ENCODE peak calls at places on chromosomes 6 and 20, in six cellular contexts. One of them, this sample, is unnamed.
A peak's percentile ranks its signal among the peaks of the same experiment; 100 is the strongest.

GRCh38 chr20:55200317-55200716 is 724.9 kb downstream of the DOK5 start:
- DNase-seq in T-helper 2 cell: no peak
- DNase-seq in naive B cell: no peak
- DNase-seq in amniotic stem cell: no peak
- DNase-seq in posterior cingulate gyrus: no peak
- DNase-seq in HEK293T: no peak
- DNase-seq in this sample: no peak

GRCh38 chr6:39614393-39614792 is 110.8 kb downstream of the KIF6 start:
- DNase-seq in T-helper 2 cell: no peak
- DNase-seq in naive B cell: no peak
- DNase-seq in amniotic stem cell: no peak
- DNase-seq in posterior cingulate gyrus: no peak
- DNase-seq in HEK293T: no peak
- DNase-seq in this sample: no peak

GRCh38 chr6:85797993-85798392 is 155.3 kb upstream of the SYNCRIP start:
- DNase-seq in T-helper 2 cell: no peak
- DNase-seq in naive B cell: no peak
- DNase-seq in amniotic stem cell: no peak
- DNase-seq in posterior cingulate gyrus: no peak
- DNase-seq in HEK293T: no peak
- DNase-seq in this sample: no peak

GRCh38 chr6:103729658-103730057 is 1130.1 kb downstream of the HACE1 start:
- DNase-seq in T-helper 2 cell: no peak
- DNase-seq in naive B cell: no peak
- DNase-seq in amniotic stem cell: no peak
- DNase-seq in posterior cingulate gyrus: no peak
- DNase-seq in HEK293T: no peak
- DNase-seq in this sample: no peak

GRCh38 chr20:35010405-35011192 is 54.9 kb downstream of the MYH7B start:
- DNase-seq in T-helper 2 cell: no peak
- DNase-seq in naive B cell: no peak
- DNase-seq in amniotic stem cell: no peak
- DNase-seq in posterior cingulate gyrus: peak; percentile 0
- DNase-seq in HEK293T: no peak
- DNase-seq in this sample: no peak

GRCh38 chr6:154229796-154230195 is 126.8 kb downstream of the IPCEF1 start:
- DNase-seq in T-helper 2 cell: no peak
- DNase-seq in naive B cell: no peak
- DNase-seq in amniotic stem cell: no peak
- DNase-seq in posterior cingulate gyrus: no peak
- DNase-seq in HEK293T: no peak
- DNase-seq in this sample: no peak

GRCh38 chr20:60138263-60139127 is 180.3 kb downstream of the CDH26 start:
- DNase-seq in T-helper 2 cell: peak; percentile 15
- DNase-seq in naive B cell: peak; percentile 20
- DNase-seq in amniotic stem cell: no peak
- DNase-seq in posterior cingulate gyrus: peak; percentile 36
- DNase-seq in HEK293T: peak; percentile 60
- DNase-seq in this sample: no peak

GRCh38 chr6:31663961-31664789 is 622 bp downstream of the GPANK1 start:
- DNase-seq in T-helper 2 cell: no peak
- DNase-seq in naive B cell: no peak
- DNase-seq in amniotic stem cell: peak; percentile 47
- DNase-seq in posterior cingulate gyrus: no peak
- DNase-seq in HEK293T: no peak
- DNase-seq in this sample: no peak

GRCh38 chr6:152356659-152357058 is 280.5 kb downstream of the SYNE1 start:
- DNase-seq in T-helper 2 cell: no peak
- DNase-seq in naive B cell: no peak
- DNase-seq in amniotic stem cell: no peak
- DNase-seq in posterior cingulate gyrus: no peak
- DNase-seq in HEK293T: peak; percentile 52
- DNase-seq in this sample: no peak

GRCh38 chr20:25199473-25200265 is 4.2 kb downstream of the ENTPD6 start:
- DNase-seq in T-helper 2 cell: no peak
- DNase-seq in naive B cell: no peak
- DNase-seq in amniotic stem cell: no peak
- DNase-seq in posterior cingulate gyrus: no peak
- DNase-seq in HEK293T: no peak
- DNase-seq in this sample: no peak

GRCh38 chr20:23880426-23880825 is 878 bp upstream of the CST5 start:
- DNase-seq in T-helper 2 cell: no peak
- DNase-seq in naive B cell: no peak
- DNase-seq in amniotic stem cell: no peak
- DNase-seq in posterior cingulate gyrus: no peak
- DNase-seq in HEK293T: no peak
- DNase-seq in this sample: no peak

GRCh38 chr6:113530769-113531168 is 326.4 kb upstream of the MARCKS start:
- DNase-seq in T-helper 2 cell: no peak
- DNase-seq in naive B cell: no peak
- DNase-seq in amniotic stem cell: peak; percentile 54
- DNase-seq in posterior cingulate gyrus: no peak
- DNase-seq in HEK293T: no peak
- DNase-seq in this sample: no peak

GRCh38 chr20:32971703-32972161 is 32.5 kb downstream of the SUN5 start:
- DNase-seq in T-helper 2 cell: no peak
- DNase-seq in naive B cell: no peak
- DNase-seq in amniotic stem cell: no peak
- DNase-seq in posterior cingulate gyrus: no peak
- DNase-seq in HEK293T: no peak
- DNase-seq in this sample: no peak

GRCh38 chr6:139249387-139249786 is 42.4 kb downstream of the TXLNB start:
- DNase-seq in T-helper 2 cell: no peak
- DNase-seq in naive B cell: no peak
- DNase-seq in amniotic stem cell: no peak
- DNase-seq in posterior cingulate gyrus: no peak
- DNase-seq in HEK293T: no peak
- DNase-seq in this sample: no peak

GRCh38 chr20:56542489-56543020 is 9.5 kb downstream of the FAM209B start:
- DNase-seq in T-helper 2 cell: no peak
- DNase-seq in naive B cell: no peak
- DNase-seq in amniotic stem cell: no peak
- DNase-seq in posterior cingulate gyrus: no peak
- DNase-seq in HEK293T: no peak
- DNase-seq in this sample: no peak

GRCh38 chr6:35291491-35291890 is 6.1 kb upstream of the DEF6 start:
- DNase-seq in T-helper 2 cell: no peak
- DNase-seq in naive B cell: no peak
- DNase-seq in amniotic stem cell: no peak
- DNase-seq in posterior cingulate gyrus: no peak
- DNase-seq in HEK293T: no peak
- DNase-seq in this sample: no peak

GRCh38 chr6:35796236-35796635 is 887 bp downstream of the CLPS start:
- DNase-seq in T-helper 2 cell: no peak
- DNase-seq in naive B cell: no peak
- DNase-seq in amniotic stem cell: no peak
- DNase-seq in posterior cingulate gyrus: no peak
- DNase-seq in HEK293T: no peak
- DNase-seq in this sample: no peak

GRCh38 chr20:21357851-21358250 is 39.5 kb downstream of the NKX2-4 start:
- DNase-seq in T-helper 2 cell: no peak
- DNase-seq in naive B cell: no peak
- DNase-seq in amniotic stem cell: no peak
- DNase-seq in posterior cingulate gyrus: no peak
- DNase-seq in HEK293T: no peak
- DNase-seq in this sample: no peak

GRCh38 chr6:118652051-118652699 is 784 bp upstream of the CEP85L start:
- DNase-seq in T-helper 2 cell: no peak
- DNase-seq in naive B cell: no peak
- DNase-seq in amniotic stem cell: no peak
- DNase-seq in posterior cingulate gyrus: no peak
- DNase-seq in HEK293T: peak; percentile 18
- DNase-seq in this sample: no peak

GRCh38 chr20:42483694-42484303 is 705.9 kb downstream of the PTPRT start:
- DNase-seq in T-helper 2 cell: no peak
- DNase-seq in naive B cell: no peak
- DNase-seq in amniotic stem cell: no peak
- DNase-seq in posterior cingulate gyrus: no peak
- DNase-seq in HEK293T: peak; percentile 59
- DNase-seq in this sample: no peak

GRCh38 chr6:154414021-154414813 is 57.6 kb upstream of the IPCEF1 start:
- DNase-seq in T-helper 2 cell: no peak
- DNase-seq in naive B cell: no peak
- DNase-seq in amniotic stem cell: no peak
- DNase-seq in posterior cingulate gyrus: no peak
- DNase-seq in HEK293T: no peak
- DNase-seq in this sample: no peak

GRCh38 chr6:7833753-7834075 is 76.9 kb downstream of the TXNDC5 start:
- DNase-seq in T-helper 2 cell: no peak
- DNase-seq in naive B cell: no peak
- DNase-seq in amniotic stem cell: no peak
- DNase-seq in posterior cingulate gyrus: no peak
- DNase-seq in HEK293T: no peak
- DNase-seq in this sample: no peak

GRCh38 chr6:9020001-9020400 is 584.7 kb upstream of the SLC35B3 start:
- DNase-seq in T-helper 2 cell: no peak
- DNase-seq in naive B cell: no peak
- DNase-seq in amniotic stem cell: no peak
- DNase-seq in posterior cingulate gyrus: no peak
- DNase-seq in HEK293T: no peak
- DNase-seq in this sample: no peak

GRCh38 chr6:5173862-5174643 is 86.7 kb downstream of the LYRM4 start:
- DNase-seq in T-helper 2 cell: peak; percentile 31
- DNase-seq in naive B cell: peak; percentile 19
- DNase-seq in amniotic stem cell: no peak
- DNase-seq in posterior cingulate gyrus: no peak
- DNase-seq in HEK293T: no peak
- DNase-seq in this sample: no peak

GRCh38 chr6:156779206-156780116 is 2.3 kb downstream of the ARID1B start:
- DNase-seq in T-helper 2 cell: peak; percentile 34
- DNase-seq in naive B cell: peak; percentile 52
- DNase-seq in amniotic stem cell: no peak
- DNase-seq in posterior cingulate gyrus: peak; percentile 48
- DNase-seq in HEK293T: peak; percentile 32
- DNase-seq in this sample: no peak

GRCh38 chr20:25005220-25005619 is 12.7 kb upstream of the APMAP start:
- DNase-seq in T-helper 2 cell: no peak
- DNase-seq in naive B cell: no peak
- DNase-seq in amniotic stem cell: no peak
- DNase-seq in posterior cingulate gyrus: no peak
- DNase-seq in HEK293T: no peak
- DNase-seq in this sample: no peak

GRCh38 chr20:42274977-42275376 is 656.8 kb upstream of the CHD6 start:
- DNase-seq in T-helper 2 cell: no peak
- DNase-seq in naive B cell: no peak
- DNase-seq in amniotic stem cell: no peak
- DNase-seq in posterior cingulate gyrus: no peak
- DNase-seq in HEK293T: no peak
- DNase-seq in this sample: no peak

GRCh38 chr6:107600936-107601335 is 111.0 kb downstream of the SOBP start:
- DNase-seq in T-helper 2 cell: no peak
- DNase-seq in naive B cell: no peak
- DNase-seq in amniotic stem cell: peak; percentile 12
- DNase-seq in posterior cingulate gyrus: no peak
- DNase-seq in HEK293T: no peak
- DNase-seq in this sample: no peak

GRCh38 chr6:126118058-126118759 is 131.9 kb downstream of the TRMT11 start:
- DNase-seq in T-helper 2 cell: no peak
- DNase-seq in naive B cell: no peak
- DNase-seq in amniotic stem cell: no peak
- DNase-seq in posterior cingulate gyrus: no peak
- DNase-seq in HEK293T: no peak
- DNase-seq in this sample: no peak

GRCh38 chr20:59055302-59055701 is 12.7 kb upstream of the PRELID3B start:
- DNase-seq in T-helper 2 cell: no peak
- DNase-seq in naive B cell: peak; percentile 25
- DNase-seq in amniotic stem cell: no peak
- DNase-seq in posterior cingulate gyrus: no peak
- DNase-seq in HEK293T: no peak
- DNase-seq in this sample: no peak

GRCh38 chr6:76684881-76685280 is 612.4 kb upstream of the IMPG1 start:
- DNase-seq in T-helper 2 cell: no peak
- DNase-seq in naive B cell: no peak
- DNase-seq in amniotic stem cell: no peak
- DNase-seq in posterior cingulate gyrus: no peak
- DNase-seq in HEK293T: no peak
- DNase-seq in this sample: no peak

GRCh38 chr20:31835977-31836852 is 9.2 kb downstream of the FOXS1 start:
- DNase-seq in T-helper 2 cell: no peak
- DNase-seq in naive B cell: no peak
- DNase-seq in amniotic stem cell: peak; percentile 54
- DNase-seq in posterior cingulate gyrus: peak; percentile 52
- DNase-seq in HEK293T: peak; percentile 34
- DNase-seq in this sample: peak; percentile 31

GRCh38 chr20:22928679-22929078 is 106.4 kb upstream of the SSTR4 start:
- DNase-seq in T-helper 2 cell: no peak
- DNase-seq in naive B cell: no peak
- DNase-seq in amniotic stem cell: no peak
- DNase-seq in posterior cingulate gyrus: no peak
- DNase-seq in HEK293T: no peak
- DNase-seq in this sample: no peak

GRCh38 chr6:44105146-44105545 is 22.1 kb downstream of the MRPL14 start:
- DNase-seq in T-helper 2 cell: no peak
- DNase-seq in naive B cell: no peak
- DNase-seq in amniotic stem cell: no peak
- DNase-seq in posterior cingulate gyrus: no peak
- DNase-seq in HEK293T: no peak
- DNase-seq in this sample: no peak

GRCh38 chr6:44441091-44441855 is 53.8 kb downstream of the CDC5L start:
- DNase-seq in T-helper 2 cell: no peak
- DNase-seq in naive B cell: no peak
- DNase-seq in amniotic stem cell: no peak
- DNase-seq in posterior cingulate gyrus: no peak
- DNase-seq in HEK293T: no peak
- DNase-seq in this sample: no peak

GRCh38 chr6:78835817-78836216 is 31.5 kb upstream of the IRAK1BP1 start:
- DNase-seq in T-helper 2 cell: no peak
- DNase-seq in naive B cell: no peak
- DNase-seq in amniotic stem cell: no peak
- DNase-seq in posterior cingulate gyrus: no peak
- DNase-seq in HEK293T: no peak
- DNase-seq in this sample: no peak

GRCh38 chr20:10658876-10659632 is 14.7 kb downstream of the JAG1 start:
- DNase-seq in T-helper 2 cell: no peak
- DNase-seq in naive B cell: no peak
- DNase-seq in amniotic stem cell: no peak
- DNase-seq in posterior cingulate gyrus: no peak
- DNase-seq in HEK293T: no peak
- DNase-seq in this sample: no peak